ENCODE peak calls at places on chromosome 4, in six cellular contexts. G is GM19239, H is Daoy, N is transverse colon, S is NCI-H2029, K is fibroblast of the conjunctiva. J is an unnamed sample.

GRCh38 chr4:94158883-94159282 is 48.8 kb upstream of the SMARCAD1 start:
- DNase-seq in G (no peak), H (no peak), N (no peak), S (no peak), K (no peak), J (no peak)

GRCh38 chr4:129342820-129343219 is 246.9 kb downstream of the C4orf33 start:
- DNase-seq in G (no peak), H (peak), N (no peak), S (peak), K (peak), J (peak)

GRCh38 chr4:156977435-156978160 is 6.0 kb upstream of the PDGFC start:
- DNase-seq in G (no peak), H (peak), N (no peak), S (no peak), K (peak), J (no peak)

GRCh38 chr4:73523126-73523525 is 41.6 kb downstream of the AFM start:
- DNase-seq in G (no peak), H (no peak), N (no peak), S (no peak), K (no peak), J (no peak)

GRCh38 chr4:6470502-6471302 is 1.7 kb downstream of the PPP2R2C start:
- DNase-seq in G (no peak), H (peak), N (no peak), S (no peak), K (no peak), J (no peak)

GRCh38 chr4:2045518-2045951 is 13.6 kb upstream of the NAT8L start:
- DNase-seq in G (no peak), H (peak), N (no peak), S (no peak), K (no peak), J (no peak)

GRCh38 chr4:38322709-38323108 is 341.3 kb upstream of the KLF3 start:
- DNase-seq in G (no peak), H (peak), N (no peak), S (no peak), K (peak), J (no peak)

GRCh38 chr4:151653548-151653918 is 107.3 kb downstream of the GATB start:
- DNase-seq in G (no peak), H (no peak), N (no peak), S (no peak), K (no peak), J (no peak)

GRCh38 chr4:156751486-156751885 is 220.1 kb downstream of the PDGFC start:
- DNase-seq in G (no peak), H (no peak), N (no peak), S (no peak), K (no peak), J (no peak)

GRCh38 chr4:154982187-154983047 is 201.3 kb downstream of the RBM46 start:
- DNase-seq in G (peak), H (peak), N (peak), S (no peak), K (peak), J (peak)

GRCh38 chr4:16250665-16251365 is 24.5 kb upstream of the TAPT1 start:
- DNase-seq in G (no peak), H (peak), N (no peak), S (no peak), K (no peak), J (no peak)

J was measured in DMS153.